ENCODE peak calls at places on chromosome 2, in ten cellular contexts. Q is ELF-1; J is head of caudate nucleus; T is activated naive CD4-positive, alpha-beta T cell treated with anti-CD3 and anti-CD28 coated beads, Interleukin-2, amount 10 ng/mL, durations not matched to agents 7 days and 5 days; P is nephron progenitor cell; D is breast epithelium; W is stimulated activated CD4-positive, alpha-beta T cell treated with anti-CD3 and anti-CD28 coated beads, Interleukin-15, amount 100 ng/mL, for 24 hours; V is NCI-H1417; B is AG20443; H is GM03348. E is an unnamed sample.

GRCh38 chr2:61471905-61472805 is 1.3 kb upstream of the USP34 start:
- DNase-seq in Q (peak), J (no peak), T (peak), P (no peak), D (peak), W (no peak), V (peak), B (peak), H (peak), E (no peak)

GRCh38 chr2:127471286-127471983 is 53.2 kb downstream of the PROC start:
- DNase-seq in Q (no peak), J (no peak), T (no peak), P (no peak), D (no peak), W (no peak), V (no peak), B (no peak), H (no peak), E (no peak)

GRCh38 chr2:172674968-172675303 is 60.7 kb upstream of the RAPGEF4 start:
- DNase-seq in Q (no peak), J (no peak), T (no peak), P (no peak), D (no peak), W (no peak), V (no peak), B (no peak), H (no peak), E (no peak)

GRCh38 chr2:7835693-7836680 is 845.9 kb upstream of the ID2 start:
- DNase-seq in Q (no peak), J (no peak), T (no peak), P (peak), D (no peak), W (no peak), V (peak), B (no peak), H (no peak), E (no peak)

GRCh38 chr2:45780541-45781463 is 129.3 kb downstream of the PRKCE start:
- DNase-seq in Q (no peak), J (no peak), T (no peak), P (no peak), D (no peak), W (no peak), V (no peak), B (peak), H (peak), E (no peak)

GRCh38 chr2:39124770-39125075 is 3.9 kb upstream of the SOS1 start:
- DNase-seq in Q (no peak), J (peak), T (peak), P (peak), D (no peak), W (peak), V (no peak), B (no peak), H (no peak), E (peak)

GRCh38 chr2:195495356-195495755 is 161.7 kb upstream of the SLC39A10 start:
- DNase-seq in Q (no peak), J (no peak), T (no peak), P (no peak), D (no peak), W (no peak), V (no peak), B (no peak), H (no peak), E (no peak)

GRCh38 chr2:230924092-230924469 is 961 bp downstream of the GPR55 start:
- DNase-seq in Q (no peak), J (no peak), T (no peak), P (no peak), D (no peak), W (no peak), V (no peak), B (no peak), H (no peak), E (no peak)

GRCh38 chr2:98936133-98936916 is at the start of gene CRACDL:
- DNase-seq in Q (peak), J (peak), T (peak), P (peak), D (no peak), W (peak), V (peak), B (peak), H (peak), E (peak)

GRCh38 chr2:105674859-105675541 is 69.7 kb upstream of the NCK2 start:
- DNase-seq in Q (no peak), J (no peak), T (no peak), P (no peak), D (no peak), W (peak), V (no peak), B (no peak), H (no peak), E (no peak)

GRCh38 chr2:229815858-229816257 is 101.5 kb upstream of the DNER start:
- DNase-seq in Q (no peak), J (no peak), T (no peak), P (no peak), D (no peak), W (no peak), V (no peak), B (peak), H (peak), E (no peak)

GRCh38 chr2:96694279-96694678 is 45.6 kb downstream of the LMAN2L start:
- DNase-seq in Q (no peak), J (no peak), T (no peak), P (no peak), D (no peak), W (no peak), V (no peak), B (no peak), H (no peak), E (no peak)

GRCh38 chr2:26616032-26616863 is 24.9 kb downstream of the CIB4 start:
- DNase-seq in Q (no peak), J (no peak), T (no peak), P (no peak), D (no peak), W (no peak), V (no peak), B (no peak), H (no peak), E (no peak)